ENCODE peak calls at places on chromosome X, in six cellular contexts. X is heart left ventricle, P is HCT116, D is right lobe of liver, L is ovary, A is suprapubic skin. H is an unnamed sample.

GRCh38 chrX:41335590-41336331 is 1.8 kb downstream of the DDX3X start:
- DNase-seq in X (no peak), P (no peak), D (no peak), L (no peak), A (no peak), H (peak; percentile 24)

GRCh38 chrX:153582896-153583295 is 16.0 kb downstream of the CCNQ start:
- DNase-seq in X (peak; percentile 26), P (no peak), D (no peak), L (no peak), A (no peak), H (no peak)

GRCh38 chrX:113868169-113868568 is 715.7 kb upstream of the HTR2C start:
- DNase-seq in X (no peak), P (no peak), D (no peak), L (no peak), A (no peak), H (peak; percentile 52)

GRCh38 chrX:136032370-136032769 is 47.1 kb downstream of the SLC9A6 start:
- DNase-seq in X (no peak), P (no peak), D (no peak), L (no peak), A (no peak), H (no peak)

GRCh38 chrX:103861200-103861599 is 29.1 kb upstream of the RAB9B start:
- DNase-seq in X (no peak), P (no peak), D (no peak), L (no peak), A (no peak), H (no peak)

GRCh38 chrX:107678957-107679740 is 50.8 kb downstream of the PRPS1 start:
- DNase-seq in X (peak; percentile 76), P (no peak), D (no peak), L (peak; percentile 82), A (peak; percentile 92), H (peak; percentile 35)

GRCh38 chrX:65532016-65532415 is 2.6 kb downstream of the LAS1L start:
- DNase-seq in X (no peak), P (no peak), D (no peak), L (no peak), A (no peak), H (no peak)

GRCh38 chrX:153539979-153540358 is 22.5 kb downstream of the ATP2B3 start:
- DNase-seq in X (no peak), P (no peak), D (no peak), L (no peak), A (no peak), H (no peak)

GRCh38 chrX:97524997-97525396 is 641.3 kb downstream of the RPA4 start:
- DNase-seq in X (no peak), P (no peak), D (no peak), L (no peak), A (no peak), H (no peak)

GRCh38 chrX:49995021-49995731 is 72.8 kb downstream of the CLCN5 start:
- DNase-seq in X (no peak), P (peak; percentile 28), D (no peak), L (no peak), A (no peak), H (no peak)

GRCh38 chrX:14363719-14364118 is 165.6 kb upstream of the GLRA2 start:
- DNase-seq in X (no peak), P (no peak), D (no peak), L (no peak), A (no peak), H (no peak)

GRCh38 chrX:23673108-23673507 is 5.8 kb downstream of the PRDX4 start:
- DNase-seq in X (no peak), P (no peak), D (no peak), L (no peak), A (no peak), H (no peak)

GRCh38 chrX:149518236-149518635 is 13.1 kb upstream of the IDS start:
- DNase-seq in X (no peak), P (no peak), D (no peak), L (no peak), A (no peak), H (peak; percentile 6)

DNA sequence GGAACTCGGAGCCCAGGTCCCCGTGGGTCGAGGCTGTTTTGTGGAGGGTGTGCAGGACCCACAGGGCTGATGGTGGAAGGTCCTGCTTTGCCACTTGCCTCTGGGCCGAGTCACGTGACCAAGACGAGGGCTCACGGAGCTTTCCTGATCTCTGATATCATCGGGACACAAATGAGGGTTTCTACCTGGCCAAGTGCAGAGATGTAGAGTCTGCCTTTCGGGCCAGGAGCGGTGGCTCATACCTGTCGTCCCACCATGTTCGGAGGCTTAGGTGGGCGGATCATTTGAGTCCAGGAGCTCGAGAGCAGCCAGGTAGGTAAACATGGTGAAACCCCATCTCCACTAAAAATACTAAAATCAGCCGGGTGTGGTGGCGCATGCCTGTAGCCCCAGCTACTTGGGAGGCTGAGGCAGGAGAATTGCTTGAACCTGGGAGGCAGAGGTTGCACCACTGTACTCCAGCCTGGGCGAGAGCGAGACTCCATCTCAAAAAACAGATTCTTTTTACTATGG is 7.1 kb downstream of the SLC25A6 start:
- DNase-seq in X (no peak), P (no peak), D (no peak), L (no peak), A (no peak), H (no peak)
- TF ChIP-seq POLR2A in X (no peak), P (no peak), D (no peak), L (no peak), A (no peak), H (peak; percentile 31)

DNA sequence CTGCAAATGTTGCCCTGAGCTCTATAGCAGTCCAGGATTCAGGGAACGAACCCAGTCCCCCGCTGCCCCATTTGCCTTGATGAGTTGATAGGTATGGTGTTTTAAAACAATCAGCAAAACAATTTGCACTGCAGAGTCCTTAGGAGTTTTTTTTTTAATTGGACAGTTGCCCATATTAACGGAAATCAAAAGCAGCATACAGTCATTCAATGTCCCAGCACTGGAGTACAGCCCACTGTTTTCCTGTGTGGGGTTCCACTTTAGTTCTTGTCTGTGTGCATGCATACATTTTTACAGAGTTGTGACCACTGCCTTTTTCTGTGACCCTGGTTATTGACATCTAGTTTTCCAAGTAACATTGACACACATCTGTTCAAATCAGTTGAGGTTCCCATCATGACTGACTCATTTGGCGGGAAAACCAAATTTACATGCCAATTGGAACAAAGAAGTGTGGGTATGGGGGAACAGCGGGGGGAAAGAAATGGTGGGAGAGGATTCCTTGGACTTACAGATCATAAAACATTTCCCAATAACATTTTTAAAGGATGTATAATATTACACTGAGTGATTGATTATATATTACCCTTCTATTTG is 83.3 kb downstream of the HPRT1 start:
- DNase-seq in X (no peak), P (no peak), D (no peak), L (no peak), A (no peak), H (no peak)
- TF ChIP-seq POLR2A in X (no peak), P (no peak), D (no peak), L (no peak), A (no peak), H (no peak)

GRCh38 chrX:124223524-124223923 is 108.9 kb upstream of the TEX13D start:
- DNase-seq in X (no peak), P (no peak), D (no peak), L (no peak), A (no peak), H (no peak)

GRCh38 chrX:124216396-124217124 is 115.9 kb upstream of the TEX13D start:
- DNase-seq in X (no peak), P (no peak), D (no peak), L (no peak), A (no peak), H (no peak)

GRCh38 chrX:124215786-124216185 is 116.7 kb upstream of the TEX13D start:
- DNase-seq in X (no peak), P (no peak), D (no peak), L (no peak), A (no peak), H (no peak)

GRCh38 chrX:124212622-124213021 is 119.8 kb upstream of the TEX13D start:
- DNase-seq in X (no peak), P (no peak), D (no peak), L (no peak), A (no peak), H (no peak)

DNA sequence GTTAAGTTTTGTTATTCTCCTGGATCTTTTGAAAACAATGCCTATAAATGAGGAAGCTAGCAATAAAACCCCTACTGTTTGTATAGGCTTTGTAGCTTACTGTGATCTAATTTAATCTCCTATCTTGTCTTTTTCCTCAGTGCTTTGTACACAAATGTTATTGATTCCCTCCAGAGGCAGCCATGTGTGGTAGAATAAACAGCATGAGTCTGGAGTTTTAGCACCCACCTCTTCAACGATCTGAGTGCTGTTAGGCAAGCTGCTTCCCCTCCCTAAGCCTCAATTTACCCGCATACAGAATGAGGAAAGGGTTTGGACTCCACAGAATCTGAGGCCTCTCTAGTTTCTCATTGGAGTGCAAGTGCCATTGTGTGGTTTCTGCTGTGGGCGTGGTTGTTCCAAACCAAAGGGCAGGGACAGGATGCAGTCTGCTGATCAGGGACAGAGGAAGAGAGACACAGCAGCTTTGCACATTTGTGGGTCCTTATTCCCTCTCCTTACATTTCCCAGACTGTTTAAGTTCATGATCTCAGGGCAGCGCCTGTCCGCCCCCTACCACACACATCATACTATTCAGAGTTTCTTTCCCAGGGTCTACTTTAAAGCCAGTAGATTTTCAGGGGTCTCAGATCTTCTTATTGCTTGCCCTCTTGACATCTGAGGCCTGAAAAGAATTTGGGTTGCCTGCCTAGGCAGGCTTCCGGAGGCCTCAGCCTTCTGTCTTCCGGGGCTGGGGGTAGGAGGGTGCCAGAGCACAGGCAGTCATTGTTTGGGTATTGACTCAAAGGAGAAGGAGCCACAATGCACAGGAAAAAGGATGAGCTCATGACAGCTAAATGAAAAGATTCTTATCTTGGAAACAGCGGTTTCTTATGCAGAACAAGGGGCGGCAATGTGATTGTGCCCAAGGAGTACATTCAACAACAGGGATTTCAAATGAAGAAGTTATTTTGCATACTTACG is 114.9 kb upstream of the TEX13D start:
- DNase-seq in X (peak; percentile 20), P (no peak), D (no peak), L (no peak), A (no peak), H (no peak)
- TF ChIP-seq POLR2A in X (no peak), P (no peak), D (no peak), L (no peak), A (no peak), H (no peak)

GRCh38 chrX:17077349-17077748 is 130.9 kb downstream of the REPS2 start:
- DNase-seq in X (no peak), P (no peak), D (no peak), L (no peak), A (no peak), H (no peak)
- TF ChIP-seq POLR2A in X (no peak), P (no peak), D (no peak), L (no peak), A (no peak), H (no peak)

DNA sequence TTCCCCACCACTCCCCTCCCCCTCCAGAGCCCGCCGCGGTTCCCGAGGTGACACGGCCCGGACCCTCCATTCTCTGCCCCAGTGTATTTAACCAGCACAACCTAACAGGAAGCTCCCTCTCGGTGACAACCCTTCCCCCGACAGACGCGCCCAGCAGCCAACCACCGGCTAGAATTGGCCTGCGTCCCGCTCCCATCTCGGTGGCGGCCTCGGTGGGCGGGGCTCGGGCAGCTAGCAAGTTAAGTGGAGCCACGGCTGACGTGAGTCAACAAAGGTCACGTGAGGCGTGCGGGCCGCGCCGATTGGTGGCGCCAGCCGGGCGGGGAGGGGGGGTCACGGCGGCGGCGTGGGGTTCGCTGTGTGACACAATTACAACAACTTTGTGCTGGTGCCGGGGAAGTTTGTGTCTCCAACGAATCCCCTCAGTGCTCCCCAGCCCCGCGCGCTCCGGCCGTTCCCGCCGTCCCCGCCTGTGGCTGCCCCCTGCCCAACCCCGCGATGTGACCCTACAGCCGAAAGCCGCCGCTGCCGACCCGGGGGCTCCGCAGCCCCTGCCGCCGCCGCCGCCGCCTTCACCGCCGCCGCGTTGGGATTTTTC is at the start of gene KDM6A:
- DNase-seq in X (peak; percentile 97), P (peak; percentile 83), D (peak; percentile 100), L (peak; percentile 99), A (peak; percentile 99), H (peak; percentile 98)
- TF ChIP-seq POLR2A in X (peak; percentile 84), P (peak; percentile 30), D (peak; percentile 89), L (peak; percentile 78), A (peak; percentile 74), H (peak; percentile 54)

GRCh38 chrX:72714471-72714916 is 388 bp upstream of the PHKA1 start:
- DNase-seq in X (peak; percentile 53), P (peak; percentile 7), D (peak; percentile 38), L (peak; percentile 72), A (peak; percentile 66), H (peak; percentile 36)
- TF ChIP-seq POLR2A in X (no peak), P (no peak), D (no peak), L (no peak), A (no peak), H (no peak)